ENCODE peak calls at places on chromosomes 16 and 17, in six cellular contexts. M, I, D, E, A and C are unnamed samples.

GRCh38 chr17:4497101-4497824 is 1.4 kb upstream of the SPNS2 start:
- DNase-seq in I (peak), E (no peak), M (no peak), A (peak), D (peak), C (no peak)

GRCh38 chr17:51761105-51761504 is 397.4 kb downstream of the CA10 start:
- DNase-seq in I (no peak), A (no peak), M (no peak), E (no peak), D (peak), C (no peak)

GRCh38 chr17:8222380-8222629 is 11.9 kb upstream of the AURKB start:
- DNase-seq in D (no peak), A (no peak), M (peak), E (no peak), I (no peak), C (no peak)

GRCh38 chr17:31274252-31274651 is 22.8 kb downstream of the OMG start:
- DNase-seq in A (no peak), I (no peak), M (peak), E (peak), D (peak), C (no peak)

GRCh38 chr16:78877114-78877513 is 723.4 kb downstream of the MAF start:
- DNase-seq in M (no peak), D (no peak), E (no peak), I (no peak), A (no peak), C (no peak)

GRCh38 chr17:78375401-78376079 is 2.9 kb upstream of the PGS1 start:
- DNase-seq in M (peak), D (peak), E (no peak), A (peak), I (peak), C (no peak)

GRCh38 chr17:1759529-1759928 is 2.3 kb upstream of the SERPINF1 start:
- DNase-seq in D (no peak), I (no peak), E (no peak), A (no peak), M (no peak), C (no peak)

GRCh38 chr17:68600881-68601564 is at the start of gene FAM20A:
- DNase-seq in D (no peak), I (peak), A (no peak), E (no peak), M (no peak), C (no peak)

GRCh38 chr16:2970563-2970962 is 1.4 kb downstream of the PAQR4 start:
- DNase-seq in D (peak), A (no peak), M (no peak), E (no peak), I (no peak), C (peak)

GRCh38 chr16:17453365-17454122 is 17.2 kb downstream of the XYLT1 start:
- DNase-seq in M (no peak), A (no peak), I (no peak), D (no peak), E (no peak), C (no peak)

GRCh38 chr16:86294535-86294934 is 215.8 kb upstream of the FOXF1 start:
- DNase-seq in E (no peak), A (no peak), I (no peak), D (no peak), M (no peak), C (no peak)

GRCh38 chr16:68216240-68216639 is 19.7 kb downstream of the ESRP2 start:
- DNase-seq in E (no peak), D (no peak), M (no peak), I (no peak), A (no peak), C (no peak)

GRCh38 chr16:27847030-27847550 is 216.4 kb downstream of the GSG1L start:
- DNase-seq in M (no peak), D (no peak), E (no peak), I (no peak), A (peak), C (no peak)

DNA sequence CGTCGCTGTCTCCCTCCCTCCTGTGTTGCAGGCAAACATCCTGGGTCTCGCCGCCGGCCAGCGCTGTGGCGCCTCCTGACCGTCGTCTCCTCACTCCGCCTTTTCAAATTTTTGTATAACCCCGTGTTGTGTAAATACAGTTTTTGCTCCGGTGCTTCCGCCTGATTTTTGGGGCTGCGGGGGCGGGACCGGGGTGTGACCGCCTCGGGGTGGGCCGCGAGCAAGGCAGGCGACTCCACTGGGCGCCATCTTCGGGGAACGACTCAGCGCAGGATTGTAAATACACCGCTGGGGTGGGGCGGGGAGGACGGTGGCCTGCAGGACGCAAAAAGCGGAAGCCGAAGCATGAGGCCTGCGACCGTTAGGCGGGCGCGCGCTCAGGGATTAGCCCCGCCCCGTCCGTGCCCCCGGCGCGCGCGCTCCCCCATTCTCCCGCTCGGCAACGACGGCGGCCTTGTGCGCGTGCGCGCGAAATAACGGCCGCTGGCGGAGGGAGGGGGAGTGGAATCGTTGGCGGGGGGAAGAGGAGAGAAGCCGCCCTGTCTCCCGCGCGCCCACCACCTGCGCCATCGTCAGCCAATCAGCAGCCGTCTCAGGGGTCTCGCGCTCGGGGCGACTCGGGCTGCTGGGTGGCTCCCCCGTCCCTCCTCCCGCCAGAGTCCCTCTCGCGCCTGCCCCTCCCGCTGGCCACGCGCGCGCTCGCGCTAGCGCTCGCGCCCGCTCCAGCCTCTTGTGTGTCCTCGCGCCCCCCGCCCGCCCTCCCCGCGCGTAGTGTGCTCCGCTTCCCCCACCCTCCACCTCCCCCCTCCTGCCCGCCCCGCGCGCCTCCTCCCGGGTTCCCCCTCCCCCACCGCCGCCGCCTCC is 865 bp upstream of the MAZ start:
- DNase-seq in I (peak), D (peak), A (peak), M (peak), E (peak), C (peak)
- TF ChIP-seq POLR2A in I (peak), D (peak), A (peak), M (peak), E (peak), C (peak)

DNA sequence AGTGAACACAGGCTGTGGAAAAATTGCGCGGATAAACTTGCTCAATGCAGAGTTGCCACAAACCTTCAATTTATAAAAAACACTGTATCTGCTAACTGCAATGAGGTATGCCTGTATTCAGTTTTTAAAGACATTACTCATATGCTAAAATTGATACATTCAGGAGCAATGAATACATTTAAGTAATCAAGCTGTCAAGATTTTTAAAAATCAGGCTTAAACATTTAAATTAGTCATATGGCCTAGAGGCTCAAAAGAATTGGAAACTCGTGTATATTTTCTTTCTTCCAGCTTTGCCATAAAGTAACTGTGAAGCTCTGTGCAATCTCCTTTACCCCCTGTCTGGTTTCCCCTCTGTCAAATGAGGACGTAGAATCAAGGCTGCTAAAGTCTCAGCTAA is 4.1 kb downstream of the SYNRG start:
- DNase-seq in M (no peak), I (no peak), A (no peak), D (no peak), E (no peak), C (no peak)
- TF ChIP-seq POLR2A in M (no peak), I (no peak), A (no peak), D (no peak), E (no peak), C (no peak)

GRCh38 chr16:85173981-85174751 is 61.9 kb upstream of the CIBAR2 start:
- DNase-seq in M (peak), I (peak), A (peak), E (no peak), D (no peak), C (no peak)
- TF ChIP-seq POLR2A in M (no peak), I (no peak), A (no peak), E (no peak), D (no peak), C (no peak)

DNA sequence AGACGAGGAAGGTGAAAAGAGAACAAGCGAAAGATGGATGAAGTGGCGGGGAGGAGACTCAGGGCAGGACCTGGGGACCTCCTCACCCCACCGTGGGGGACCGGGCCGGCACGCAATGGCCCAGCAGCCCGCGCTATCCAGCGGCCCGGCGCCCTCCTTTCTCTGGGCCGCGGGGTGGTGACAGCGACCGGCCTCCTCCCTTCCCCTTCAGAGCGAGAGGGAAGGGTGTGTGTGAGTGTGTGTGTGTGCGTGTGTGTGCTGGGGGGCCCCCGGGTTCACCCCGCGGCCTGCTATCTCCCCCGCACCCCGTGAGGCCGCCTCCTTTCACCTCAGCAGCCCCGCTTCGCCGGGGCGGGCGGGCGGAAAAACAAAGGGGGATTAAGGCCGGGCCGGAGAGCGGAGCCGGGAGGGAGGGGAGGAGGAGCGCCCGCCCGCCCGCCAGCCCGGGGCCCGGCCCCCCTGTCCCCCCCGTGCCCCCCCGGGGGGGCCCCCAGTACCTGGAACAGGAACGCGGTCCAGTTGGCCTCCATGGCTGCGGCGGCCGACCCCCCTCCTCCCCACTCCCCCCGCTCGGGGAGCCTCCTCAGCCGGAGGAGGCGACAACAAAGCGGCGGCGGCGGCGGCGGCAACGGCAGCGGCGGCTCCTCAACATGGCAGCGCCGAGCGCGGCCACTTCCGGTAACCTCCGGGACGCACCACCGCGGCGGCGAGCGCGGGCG is at the start of gene VEZF1:
- DNase-seq in I (peak), D (peak), E (peak), A (peak), M (peak), C (peak)
- TF ChIP-seq POLR2A in I (no peak), D (no peak), E (peak), A (peak), M (no peak), C (no peak)

DNA sequence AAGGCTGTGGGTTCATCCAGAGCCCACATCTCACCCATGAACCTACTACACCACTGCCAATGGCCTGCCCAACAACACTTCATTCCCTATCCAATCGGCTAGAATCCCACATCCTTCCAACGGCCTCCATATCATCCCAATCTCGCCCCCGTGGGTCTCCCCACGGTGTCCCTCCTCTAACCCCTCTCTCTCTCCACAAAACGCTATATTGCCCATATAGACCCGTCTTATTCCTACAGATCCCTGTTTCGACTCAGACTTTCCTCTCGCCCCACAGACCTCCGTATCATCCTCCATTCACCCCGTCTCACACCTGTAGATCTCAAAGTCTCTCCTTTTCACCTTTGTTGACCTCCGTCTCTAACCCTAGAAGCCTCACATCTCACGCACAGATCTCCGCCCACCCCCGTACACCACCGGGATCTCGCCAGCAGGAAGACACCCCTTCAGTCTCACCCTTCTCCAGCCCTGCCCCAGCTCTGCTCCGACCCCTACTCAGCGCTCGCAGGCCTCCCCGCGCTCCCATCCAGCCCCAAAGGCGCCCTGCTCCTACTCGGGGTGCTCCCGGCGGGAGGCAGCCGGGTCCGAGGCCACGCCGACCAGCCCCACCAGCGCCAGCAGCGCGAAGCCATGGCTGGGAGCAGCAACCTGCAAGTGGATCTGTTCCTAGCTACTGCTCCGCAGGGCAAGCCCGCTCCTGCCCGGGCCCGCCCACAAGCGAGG is at the start of gene FDXR:
- DNase-seq in I (no peak), E (no peak), M (peak), A (no peak), D (no peak), C (no peak)
- TF ChIP-seq POLR2A in I (peak), E (peak), M (peak), A (peak), D (peak), C (no peak)